ENCODE peak calls at places on chromosomes 12 and 14, in four cellular contexts. I is C1 segment of cervical spinal cord, V is LoVo, P is iris pigment epithelial cell. N is an unnamed sample.

GRCh38 chr12:7959278-7960063 is 23.5 kb upstream of the SLC2A3 start:
- DNase-seq in I (no peak), V (no peak), P (no peak), N (no peak)

GRCh38 chr14:54209501-54210231 is 187.1 kb upstream of the CDKN3 start:
- DNase-seq in I (no peak), V (no peak), P (peak), N (no peak)

GRCh38 chr14:57051633-57052032 is 217.1 kb downstream of the EXOC5 start:
- DNase-seq in I (no peak), V (no peak), P (no peak), N (no peak)

GRCh38 chr12:10732554-10732953 is 9.4 kb upstream of the YBX3 start:
- DNase-seq in I (no peak), V (no peak), P (no peak), N (no peak)

GRCh38 chr12:93215290-93215678 is 162.4 kb upstream of the NUDT4 start:
- DNase-seq in I (no peak), V (no peak), P (no peak), N (no peak)

GRCh38 chr14:31894351-31894750 is 182.8 kb upstream of the ARHGAP5 start:
- DNase-seq in I (no peak), V (no peak), P (no peak), N (no peak)

GRCh38 chr12:62123721-62124203 is 136.4 kb upstream of the USP15 start:
- DNase-seq in I (no peak), V (peak), P (peak), N (peak)

GRCh38 chr12:52007158-52007921 is 594 bp downstream of the TAMALIN start:
- DNase-seq in I (no peak), V (no peak), P (no peak), N (no peak)

GRCh38 chr12:130761537-130762318 is 45.6 kb upstream of the RIMBP2 start:
- DNase-seq in I (peak), V (peak), P (peak), N (peak)

GRCh38 chr12:75378354-75378753 is 12.5 kb upstream of the GLIPR1L2 start:
- DNase-seq in I (no peak), V (no peak), P (peak), N (no peak)

GRCh38 chr14:74682169-74682952 is 30.5 kb downstream of the AREL1 start:
- DNase-seq in I (peak), V (no peak), P (no peak), N (no peak)

GRCh38 chr12:12883369-12884001 is 7.9 kb upstream of the GPRC5A start:
- DNase-seq in I (no peak), V (peak), P (peak), N (no peak)

GRCh38 chr12:65695077-65695865 is 129.0 kb upstream of the HMGA2 start:
- DNase-seq in I (no peak), V (peak), P (peak), N (peak)

GRCh38 chr14:99928963-99929362 is 135.8 kb downstream of the EML1 start:
- DNase-seq in I (no peak), V (no peak), P (no peak), N (no peak)

GRCh38 chr14:64602826-64603225 is 53.1 kb downstream of the PPP1R36 start:
- DNase-seq in I (no peak), V (no peak), P (no peak), N (no peak)

GRCh38 chr12:53098982-53099651 is 1.6 kb downstream of the IGFBP6 start:
- DNase-seq in I (peak), V (peak), P (peak), N (peak)

GRCh38 chr14:50321009-50321660 is 9.0 kb downstream of the DMAC2L start:
- DNase-seq in I (peak), V (peak), P (peak), N (peak)

GRCh38 chr12:96070670-96071279 is 35.4 kb upstream of the LTA4H start:
- DNase-seq in I (no peak), V (no peak), P (no peak), N (no peak)

GRCh38 chr12:105209091-105209490 is 26.9 kb downstream of the APPL2 start:
- DNase-seq in I (no peak), V (no peak), P (no peak), N (no peak)

GRCh38 chr12:6335451-6336078 is 6.3 kb downstream of the TNFRSF1A start:
- DNase-seq in I (peak), V (peak), P (peak), N (peak)

GRCh38 chr14:93619176-93619793 is 169.0 kb downstream of the PRIMA1 start:
- DNase-seq in I (no peak), V (peak), P (peak), N (peak)

GRCh38 chr12:51188359-51189051 is 15.6 kb upstream of the TFCP2 start:
- DNase-seq in I (no peak), V (no peak), P (no peak), N (no peak)

GRCh38 chr14:92693998-92694780 is 54.2 kb downstream of the LGMN start:
- DNase-seq in I (no peak), V (peak), P (no peak), N (no peak)

GRCh38 chr14:48023881-48024280 is 348.5 kb upstream of the MDGA2 start:
- DNase-seq in I (no peak), V (no peak), P (no peak), N (no peak)